ENCODE peak calls at places on chromosomes 4 and X, in seven cellular contexts. G is A549, R is HepG2, O is endothelial cell of umbilical vein, Y is HCT116, J is SK-N-SH, F is K562. A is an unnamed sample.

GRCh38 chr4:91064157-91064853 is 937.1 kb downstream of the CCSER1 start:
- DNase-seq in Y (peak; percentile 52), F (no peak), O (peak; percentile 61), R (peak; percentile 7), J (peak; percentile 51), G (peak; percentile 5), A (peak; percentile 11)

GRCh38 chr4:111650553-111651183 is 494.6 kb upstream of the FAM241A start:
- DNase-seq in G (no peak), Y (no peak), J (no peak), O (no peak), F (no peak), R (no peak), A (no peak)

GRCh38 chr4:147826288-147826646 is 94.4 kb downstream of the ARHGAP10 start:
- DNase-seq in O (no peak), F (no peak), J (no peak), Y (no peak), G (no peak), R (no peak), A (no peak)

GRCh38 chr4:68865178-68865638 is 49.4 kb downstream of the UGT2B10 start:
- DNase-seq in G (peak; percentile 40), F (no peak), Y (no peak), R (peak; percentile 74), O (no peak), J (no peak), A (no peak)

GRCh38 chr4:71293705-71294104 is 45.1 kb upstream of the SLC4A4 start:
- DNase-seq in R (no peak), J (no peak), G (no peak), F (no peak), Y (no peak), O (no peak), A (no peak)

GRCh38 chr4:16608123-16608522 is 290.3 kb downstream of the LDB2 start:
- DNase-seq in J (no peak), R (no peak), G (no peak), Y (no peak), F (no peak), O (peak; percentile 34), A (no peak)

GRCh38 chrX:119145241-119145653 is 17.6 kb upstream of the KIAA1210 start:
- DNase-seq in J (no peak), R (no peak), O (no peak), F (peak; percentile 11), G (peak; percentile 37), Y (peak; percentile 12), A (peak; percentile 30)

GRCh38 chr4:10013722-10014121 is 7.6 kb downstream of the SLC2A9 start:
- DNase-seq in G (peak; percentile 40), R (no peak), F (peak; percentile 69), O (peak; percentile 32), Y (peak; percentile 18), J (peak; percentile 47), A (peak; percentile 76)

GRCh38 chr4:24890561-24890960 is 22.3 kb downstream of the CCDC149 start:
- DNase-seq in O (no peak), F (no peak), J (no peak), Y (no peak), R (no peak), G (no peak), A (no peak)

GRCh38 chrX:122219226-122219625 is 964.9 kb upstream of the GRIA3 start:
- DNase-seq in F (no peak), O (no peak), Y (no peak), G (no peak), J (no peak), R (no peak), A (no peak)

GRCh38 chr4:94828882-94829281 is 71.1 kb downstream of the BMPR1B start:
- DNase-seq in J (no peak), F (no peak), R (no peak), Y (no peak), O (no peak), G (no peak), A (no peak)

GRCh38 chr4:74540193-74540592 is 95.3 kb downstream of the AREG start:
- DNase-seq in F (no peak), G (no peak), R (no peak), O (no peak), Y (no peak), J (no peak), A (no peak)

GRCh38 chr4:3766207-3766790 is at the start of gene ADRA2C:
- DNase-seq in G (peak; percentile 33), O (no peak), F (peak; percentile 34), R (peak; percentile 20), Y (no peak), J (peak; percentile 87), A (no peak)

GRCh38 chr4:17699380-17699779 is 82.0 kb downstream of the FAM184B start:
- DNase-seq in J (no peak), G (no peak), O (no peak), R (no peak), F (no peak), Y (no peak), A (no peak)

GRCh38 chr4:123477804-123478209 is 81.2 kb downstream of the SPRY1 start:
- DNase-seq in J (no peak), R (peak; percentile 41), G (no peak), O (peak; percentile 4), F (no peak), Y (no peak), A (peak; percentile 77)

GRCh38 chr4:177107288-177107901 is 202.3 kb upstream of the NEIL3 start:
- DNase-seq in O (no peak), F (no peak), R (no peak), Y (no peak), J (no peak), G (no peak), A (no peak)

GRCh38 chrX:6024204-6024603 is 204.5 kb downstream of the NLGN4X start:
- DNase-seq in J (no peak), F (no peak), Y (no peak), G (no peak), R (no peak), O (no peak), A (no peak)

GRCh38 chrX:6026484-6026883 is 202.2 kb downstream of the NLGN4X start:
- DNase-seq in G (no peak), J (no peak), O (no peak), R (no peak), F (no peak), Y (no peak), A (no peak)

GRCh38 chrX:6026980-6027379 is 201.7 kb downstream of the NLGN4X start:
- DNase-seq in F (no peak), J (no peak), Y (no peak), O (no peak), R (no peak), G (no peak), A (no peak)

DNA sequence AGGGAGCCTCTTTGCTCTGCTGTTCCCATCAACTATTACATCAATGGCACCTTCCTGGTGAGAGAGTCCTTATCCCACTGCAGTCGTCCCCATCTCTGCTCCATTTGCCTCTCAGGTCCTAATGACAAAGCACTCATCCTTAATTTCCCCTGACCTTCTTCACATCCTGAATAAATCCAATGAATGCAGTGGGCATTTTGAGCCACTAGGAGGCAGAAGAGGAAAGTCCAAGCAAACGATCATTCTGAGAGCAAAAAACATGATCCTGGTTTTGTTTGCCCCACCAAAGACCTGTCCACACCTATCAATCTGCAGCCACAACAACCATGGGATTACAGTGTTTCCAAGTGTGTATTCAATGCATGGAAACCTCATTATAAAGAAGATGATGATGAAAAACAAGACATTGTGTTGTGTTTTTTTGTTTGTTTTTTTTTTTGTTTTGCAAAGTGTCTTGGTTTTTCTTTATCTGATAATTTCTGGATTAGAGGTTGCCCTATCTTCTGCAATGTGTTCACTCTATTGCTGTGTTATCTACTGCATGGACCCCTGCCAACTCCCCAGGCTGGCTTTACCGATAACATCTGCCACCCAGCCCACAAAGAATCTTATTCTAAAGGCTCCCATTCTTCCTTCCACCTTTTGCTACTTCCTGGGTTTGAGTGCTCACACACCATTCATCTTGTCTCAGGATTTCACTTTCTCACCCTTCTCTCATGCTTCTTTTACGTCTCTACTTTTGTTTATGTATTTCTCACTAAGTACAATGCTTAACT is 207.2 kb downstream of the NLGN4X start:
- DNase-seq in R (peak; percentile 2), O (no peak), J (peak; percentile 29), F (no peak), G (peak; percentile 23), Y (no peak), A (peak; percentile 33)
- TF ChIP-seq MAX in R (no peak), O (no peak), J (no peak), F (no peak), G (no peak), Y (no peak), A (no peak)

DNA sequence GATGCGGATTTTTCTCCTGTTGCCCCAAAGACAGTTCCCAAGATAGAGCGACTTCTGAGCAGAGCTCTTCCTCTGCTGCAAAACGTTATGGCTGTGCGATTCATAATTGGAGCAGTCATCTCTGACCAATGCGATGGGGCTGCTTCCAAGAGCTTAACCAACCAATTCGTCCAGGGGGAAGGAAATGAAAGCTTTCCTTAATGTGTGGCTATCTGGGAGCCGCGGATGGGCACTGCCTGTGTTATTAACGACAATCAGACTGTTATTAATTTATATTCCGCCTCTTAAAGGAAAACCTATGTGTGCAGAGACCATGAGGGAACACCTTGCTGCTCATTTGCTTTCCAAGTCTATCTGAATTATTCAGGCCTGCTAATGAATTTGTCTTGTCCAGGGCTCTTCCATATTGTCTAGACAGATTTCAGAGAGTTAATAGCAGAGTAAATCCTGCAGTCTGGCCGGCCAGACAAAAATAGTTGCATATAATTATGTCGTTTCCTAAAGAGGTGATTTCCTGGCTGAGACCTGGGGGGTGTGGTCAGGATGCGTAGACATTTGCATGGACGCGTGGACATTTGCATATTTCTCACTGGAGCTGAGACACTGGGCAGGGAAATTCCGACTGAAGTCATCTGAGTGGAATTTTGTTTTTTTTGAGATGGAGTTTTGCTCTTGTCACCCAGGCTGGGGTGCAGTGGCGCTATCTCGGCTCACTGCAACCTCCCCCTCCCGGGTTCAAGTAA is 135.4 kb downstream of the HMX1 start:
- DNase-seq in G (no peak), J (peak; percentile 7), O (no peak), R (no peak), Y (no peak), F (no peak), A (no peak)
- TF ChIP-seq MAX in G (no peak), J (no peak), O (no peak), R (no peak), Y (no peak), F (no peak), A (no peak)

GRCh38 chrX:130055103-130055502 is 55.2 kb downstream of the ELF4 start:
- DNase-seq in F (no peak), Y (no peak), J (no peak), O (no peak), R (no peak), G (no peak), A (no peak)
- TF ChIP-seq MAX in F (no peak), Y (no peak), J (no peak), O (no peak), R (no peak), G (no peak), A (no peak)

GRCh38 chrX:9912341-9912740 is 54.8 kb upstream of the CLDN34 start:
- DNase-seq in R (no peak), J (peak; percentile 64), O (no peak), G (no peak), Y (no peak), F (no peak), A (no peak)
- TF ChIP-seq MAX in R (no peak), J (no peak), O (no peak), G (no peak), Y (no peak), F (no peak), A (no peak)

DNA sequence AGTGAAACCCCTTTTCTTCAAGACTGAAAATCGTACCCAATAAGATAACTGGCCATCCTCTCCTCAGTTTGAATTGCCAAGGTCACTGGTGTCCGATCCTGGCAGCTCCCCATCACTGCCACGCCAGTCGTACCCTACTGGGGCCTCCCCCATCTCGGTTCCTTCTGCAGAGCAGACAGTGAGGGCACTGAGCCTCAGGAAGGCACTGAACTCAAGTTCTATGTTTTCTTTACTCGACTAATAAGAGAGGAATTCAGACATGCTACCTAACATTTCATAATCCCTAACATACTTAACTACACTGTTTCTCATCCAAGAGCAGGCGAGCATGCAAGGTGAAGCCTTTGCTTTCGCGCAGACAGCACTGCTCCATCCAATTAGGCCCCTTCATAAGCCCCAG is 23.4 kb downstream of the ZFYVE28 start:
- DNase-seq in R (no peak), G (no peak), Y (no peak), O (no peak), F (no peak), J (no peak), A (no peak)
- TF ChIP-seq MAX in R (no peak), G (no peak), Y (no peak), O (no peak), F (no peak), J (no peak), A (no peak)